ENCODE peak calls at places on chromosomes 7 and 10, in ten cellular contexts. A is stimulated activated CD4-positive, alpha-beta T cell treated with anti-CD3 and anti-CD28 coated beads, Interleukin-4, amount 100 ng/mL, for 48 hours; T is NCI-H226; H is activated naive CD8-positive, alpha-beta T cell treated with anti-CD3 and anti-CD28 coated beads, Interleukin-2, amount 50 U/mL, for 16 hours; M is H54; C is colonic mucosa; P is NCI-H1105 treated with DMSO at 0.1 percent for 48 hours; S is GM10248; I is HTR-8/SVneo; W is activated CD4-positive, alpha-beta T cell treated with anti-CD3 and anti-CD28 coated beads, Interleukin-2, amount 10 ng/mL, durations not matched to agents 24 days and 14 days. N is an unnamed sample.

GRCh38 chr7:84455788-84456187 is 261.2 kb upstream of the SEMA3A start:
- DNase-seq in S (no peak), H (no peak), I (no peak), C (no peak), A (no peak), M (no peak), W (no peak), P (peak), T (peak), N (no peak)

GRCh38 chr10:70193391-70193844 is 23.1 kb upstream of the SAR1A start:
- DNase-seq in A (no peak), T (peak), S (no peak), M (no peak), P (no peak), W (no peak), I (no peak), C (no peak), H (no peak), N (no peak)

GRCh38 chr10:82089327-82089726 is 214.3 kb downstream of the NRG3 start:
- DNase-seq in A (no peak), T (no peak), C (no peak), H (no peak), S (no peak), M (no peak), P (peak), W (no peak), I (no peak), N (no peak)

GRCh38 chr7:99740573-99741437 is 5.8 kb upstream of the CYP3A7 start:
- DNase-seq in M (no peak), P (no peak), W (no peak), C (no peak), S (no peak), I (no peak), T (peak), H (no peak), A (no peak), N (no peak)

GRCh38 chr10:28778524-28778923 is 101.2 kb downstream of the BAMBI start:
- DNase-seq in H (no peak), C (no peak), P (no peak), W (no peak), M (no peak), A (no peak), S (no peak), T (peak), I (no peak), N (no peak)

GRCh38 chr7:140494877-140495276 is 15.6 kb upstream of the MKRN1 start:
- DNase-seq in C (no peak), P (no peak), M (no peak), T (no peak), W (no peak), I (no peak), S (no peak), H (no peak), A (no peak), N (no peak)

GRCh38 chr7:137328389-137329120 is 15.0 kb downstream of the PTN start:
- DNase-seq in S (no peak), M (no peak), W (no peak), C (no peak), H (no peak), P (no peak), I (no peak), A (no peak), T (no peak), N (no peak)

GRCh38 chr10:35993816-35994515 is 351.9 kb upstream of the FZD8 start:
- DNase-seq in P (no peak), C (no peak), W (no peak), A (no peak), S (no peak), T (no peak), I (no peak), H (no peak), M (no peak), N (no peak)

GRCh38 chr7:20172736-20173334 is 44.3 kb downstream of the MACC1 start:
- DNase-seq in T (peak), I (peak), P (peak), H (no peak), A (peak), C (peak), W (peak), M (peak), S (peak), N (peak)

GRCh38 chr10:96829029-96829773 is 2.9 kb upstream of the LCOR start:
- DNase-seq in T (no peak), I (no peak), A (no peak), M (no peak), S (no peak), W (no peak), C (no peak), P (no peak), H (no peak), N (no peak)

GRCh38 chr7:74092321-74092963 is 8.8 kb downstream of the LIMK1 start:
- DNase-seq in A (no peak), H (no peak), S (peak), I (no peak), M (no peak), T (no peak), W (no peak), P (no peak), C (no peak), N (no peak)

GRCh38 chr10:98790817-98791216 is 344.1 kb upstream of the HPS1 start:
- DNase-seq in C (no peak), P (peak), T (no peak), W (no peak), M (no peak), I (no peak), A (no peak), S (peak), H (no peak), N (no peak)

GRCh38 chr7:74590814-74591213 is 66.7 kb upstream of the GTF2I start:
- DNase-seq in I (no peak), P (no peak), A (no peak), M (no peak), S (no peak), H (no peak), C (no peak), W (no peak), T (no peak), N (no peak)

GRCh38 chr10:27474741-27475140 is 29.4 kb upstream of the RAB18 start:
- DNase-seq in I (no peak), C (no peak), S (no peak), T (no peak), H (no peak), P (no peak), M (no peak), W (no peak), A (no peak), N (no peak)

GRCh38 chr10:101139421-101139911 is 8.4 kb downstream of the TLX1 start:
- DNase-seq in S (no peak), M (no peak), W (peak), C (no peak), A (no peak), H (no peak), P (no peak), I (peak), T (no peak), N (no peak)

GRCh38 chr7:8155836-8156235 is 106.1 kb downstream of the ICA1 start:
- DNase-seq in P (peak), T (no peak), A (no peak), S (no peak), W (no peak), C (no peak), I (no peak), H (no peak), M (no peak), N (no peak)

GRCh38 chr10:82768040-82768439 is 893.0 kb downstream of the NRG3 start:
- DNase-seq in T (no peak), C (no peak), M (no peak), A (no peak), S (no peak), I (no peak), H (no peak), P (no peak), W (no peak), N (no peak)

GRCh38 chr7:19392246-19392645 is 247.0 kb upstream of the FERD3L start:
- DNase-seq in M (peak), C (no peak), P (no peak), I (no peak), T (peak), H (no peak), A (no peak), W (no peak), S (no peak), N (no peak)

GRCh38 chr10:20855398-20856038 is 41.6 kb downstream of the NEBL start:
- DNase-seq in W (no peak), S (no peak), I (no peak), M (no peak), A (no peak), T (no peak), C (no peak), H (no peak), P (peak), N (no peak)

GRCh38 chr10:71232089-71232998 is 20.0 kb downstream of the UNC5B start:
- DNase-seq in P (no peak), S (no peak), I (no peak), C (no peak), A (no peak), W (no peak), M (no peak), T (peak), H (no peak), N (no peak)

GRCh38 chr10:118674226-118674919 is 78.9 kb upstream of the PRLHR start:
- DNase-seq in T (no peak), H (no peak), P (no peak), M (no peak), S (no peak), I (no peak), W (no peak), A (no peak), C (no peak), N (no peak)

GRCh38 chr7:37921340-37921805 is 933 bp downstream of the EPDR1 start:
- DNase-seq in M (peak), H (no peak), I (no peak), A (no peak), P (peak), S (peak), C (peak), T (peak), W (no peak), N (no peak)

GRCh38 chr10:119423510-119423874 is 119.0 kb downstream of the RGS10 start:
- DNase-seq in T (no peak), M (no peak), H (no peak), C (no peak), W (no peak), A (no peak), S (no peak), I (no peak), P (no peak), N (no peak)

GRCh38 chr7:149495785-149496641 is 1.6 kb downstream of the ZNF746 start:
- DNase-seq in C (peak), H (no peak), M (no peak), T (peak), A (no peak), S (no peak), P (peak), W (peak), I (no peak), N (no peak)

GRCh38 chr10:5905854-5906507 is 15.9 kb downstream of the FBH1 start:
- DNase-seq in A (no peak), M (no peak), P (no peak), W (no peak), T (no peak), C (no peak), H (no peak), S (no peak), I (no peak), N (no peak)

GRCh38 chr7:22190736-22191135 is 166.2 kb downstream of the RAPGEF5 start:
- DNase-seq in T (no peak), I (no peak), A (no peak), P (no peak), M (no peak), W (no peak), S (no peak), H (no peak), C (no peak), N (no peak)

GRCh38 chr10:69413221-69413865 is 3.4 kb downstream of the TACR2 start:
- DNase-seq in S (peak), A (no peak), H (no peak), T (peak), I (peak), P (peak), C (no peak), W (peak), M (peak), N (peak)

GRCh38 chr10:93749218-93749799 is 8.4 kb upstream of the LGI1 start:
- DNase-seq in M (no peak), P (no peak), A (no peak), H (no peak), I (no peak), S (no peak), W (no peak), T (peak), C (peak), N (peak)

GRCh38 chr10:61729596-61729995 is 66.9 kb downstream of the CABCOCO1 start:
- DNase-seq in C (no peak), W (no peak), T (no peak), A (no peak), M (no peak), P (no peak), S (no peak), H (no peak), I (no peak), N (no peak)

GRCh38 chr7:14602851-14603250 is 299.7 kb downstream of the DGKB start:
- DNase-seq in H (no peak), M (no peak), I (no peak), T (no peak), A (no peak), C (no peak), P (no peak), S (no peak), W (no peak), N (no peak)

GRCh38 chr10:34102917-34103506 is 712.1 kb downstream of the PARD3 start:
- DNase-seq in H (no peak), S (no peak), M (no peak), I (no peak), T (no peak), C (no peak), P (no peak), W (no peak), A (no peak), N (no peak)

GRCh38 chr7:46034056-46034768 is 113.1 kb upstream of the IGFBP3 start:
- DNase-seq in C (no peak), A (no peak), T (peak), M (no peak), I (no peak), W (no peak), H (no peak), S (no peak), P (no peak), N (no peak)

GRCh38 chr10:25363638-25364037 is 188.8 kb downstream of the GPR158 start:
- DNase-seq in P (no peak), T (no peak), C (no peak), I (no peak), A (no peak), H (no peak), M (no peak), S (no peak), W (no peak), N (no peak)

GRCh38 chr7:18399624-18400235 is 95.8 kb upstream of the HDAC9 start:
- DNase-seq in I (no peak), M (peak), P (no peak), H (no peak), S (no peak), C (no peak), T (peak), W (no peak), A (no peak), N (no peak)

GRCh38 chr7:158025651-158026600 is 561.7 kb downstream of the PTPRN2 start:
- DNase-seq in T (no peak), A (no peak), P (no peak), C (no peak), H (no peak), W (no peak), M (no peak), I (no peak), S (no peak), N (no peak)

N was measured in H1.